ENCODE peak calls at places on chromosomes 7 and 10, in six cellular contexts. M is activated CD4-positive, alpha-beta T cell treated with anti-CD3 and anti-CD28 coated beads, Interleukin-2, amount 50 U/mL, for 4 hours; U is stimulated activated effector memory CD8-positive, alpha-beta T cell treated with anti-CD3 and anti-CD28 coated beads, Interleukin-12 subunit alpha, Interleukin-12 subunit beta, amount 100 ng/mL, for 72 hours; J is HFF-Myc; L is substantia nigra; N is activated CD8-positive, alpha-beta memory T cell treated with anti-CD3 and anti-CD28 coated beads, Interleukin-2, amount 50 U/mL, for 4 hours. Y is an unnamed sample.

GRCh38 chr7:20114463-20114862 is 102.7 kb downstream of the MACC1 start:
- DNase-seq in U (no peak), N (no peak), L (no peak), M (no peak), J (no peak), Y (no peak)

GRCh38 chr10:75712241-75712880 is 280.9 kb downstream of the LRMDA start:
- DNase-seq in M (no peak), U (no peak), J (no peak), N (no peak), L (no peak), Y (no peak)

GRCh38 chr7:100827330-100828226 is at the start of gene EPHB4:
- DNase-seq in J (peak; percentile 56), L (no peak), U (no peak), M (no peak), N (no peak), Y (no peak)

GRCh38 chr10:45241865-45242518 is 73.4 kb downstream of the OR13A1 start:
- DNase-seq in N (no peak), L (no peak), U (no peak), M (no peak), J (no peak), Y (no peak)

GRCh38 chr7:77339726-77340125 is 76.4 kb downstream of the GSAP start:
- DNase-seq in J (no peak), U (no peak), N (no peak), M (no peak), L (no peak), Y (no peak)

GRCh38 chr10:83182076-83182475 is 957.2 kb upstream of the GHITM start:
- DNase-seq in N (no peak), M (no peak), L (no peak), J (no peak), U (no peak), Y (no peak)

GRCh38 chr7:816751-817671 is 15.3 kb upstream of the SUN1 start:
- DNase-seq in N (peak; percentile 42), U (peak; percentile 24), J (no peak), M (peak; percentile 17), L (no peak), Y (peak; percentile 19)

GRCh38 chr7:127683776-127684681 is 32.0 kb downstream of the SND1 start:
- DNase-seq in J (no peak), M (no peak), U (no peak), L (no peak), N (no peak), Y (no peak)

GRCh38 chr10:49220031-49220430 is 31.8 kb upstream of the TMEM273 start:
- DNase-seq in N (no peak), J (no peak), L (no peak), U (no peak), M (no peak), Y (no peak)

GRCh38 chr10:43041422-43042342 is 35.2 kb upstream of the RET start:
- DNase-seq in J (no peak), L (no peak), M (no peak), N (no peak), U (no peak), Y (no peak)

GRCh38 chr7:155803418-155804376 is 8.6 kb downstream of the SHH start:
- DNase-seq in N (no peak), J (no peak), M (no peak), U (no peak), L (no peak), Y (no peak)

GRCh38 chr10:70139151-70139996 is 6.7 kb upstream of the AIFM2 start:
- DNase-seq in J (no peak), M (no peak), U (no peak), N (no peak), L (no peak), Y (no peak)

GRCh38 chr10:71368639-71369038 is 28.1 kb upstream of the CDH23 start:
- DNase-seq in J (no peak), U (no peak), M (no peak), N (no peak), L (no peak), Y (no peak)

GRCh38 chr7:55157347-55158105 is 138.7 kb downstream of the EGFR start:
- DNase-seq in N (no peak), J (no peak), M (no peak), U (no peak), L (no peak), Y (no peak)

GRCh38 chr10:132700168-132701098 is 85.5 kb downstream of the NKX6-2 start:
- DNase-seq in N (no peak), M (no peak), L (no peak), J (no peak), U (no peak), Y (no peak)